ENCODE peak calls at places on chromosomes 13 and 19, in four cellular contexts. K, X, P and R are unnamed samples.

GRCh38 chr19:46373573-46374359 is 26.9 kb downstream of the PPP5C start:
- DNase-seq in K (no peak), P (peak), X (no peak), R (no peak)

GRCh38 chr19:49148784-49149651 is 6.2 kb downstream of the HRC start:
- DNase-seq in P (peak), K (peak), X (peak), R (peak)

GRCh38 chr13:47628666-47629065 is 372.4 kb downstream of the SUCLA2 start:
- DNase-seq in K (no peak), X (no peak), P (no peak), R (no peak)

GRCh38 chr19:35545855-35546381 is 492 bp downstream of the TMEM147 start:
- DNase-seq in K (peak), P (peak), X (peak), R (no peak)

GRCh38 chr19:2949939-2950285 is 5.1 kb upstream of the ZNF77 start:
- DNase-seq in K (no peak), P (peak), X (no peak), R (no peak)

GRCh38 chr19:19538077-19538764 is at the start of gene CILP2:
- DNase-seq in K (peak), P (peak), X (peak), R (peak)

GRCh38 chr13:103537616-103538015 is 471.4 kb upstream of the SLC10A2 start:
- DNase-seq in K (no peak), P (no peak), X (no peak), R (no peak)

GRCh38 chr13:33578786-33579185 is 239.2 kb upstream of the RFC3 start:
- DNase-seq in P (no peak), K (no peak), X (no peak), R (no peak)

GRCh38 chr19:46841458-46842083 is 9.1 kb downstream of the AP2S1 start:
- DNase-seq in P (peak), K (no peak), X (peak), R (no peak)

GRCh38 chr13:51125495-51126226 is 14.6 kb upstream of the C13orf42 start:
- DNase-seq in P (peak), K (peak), X (peak), R (no peak)

GRCh38 chr13:40115456-40115855 is 460.0 kb downstream of the COG6 start:
- DNase-seq in X (no peak), P (no peak), K (no peak), R (no peak)

DNA sequence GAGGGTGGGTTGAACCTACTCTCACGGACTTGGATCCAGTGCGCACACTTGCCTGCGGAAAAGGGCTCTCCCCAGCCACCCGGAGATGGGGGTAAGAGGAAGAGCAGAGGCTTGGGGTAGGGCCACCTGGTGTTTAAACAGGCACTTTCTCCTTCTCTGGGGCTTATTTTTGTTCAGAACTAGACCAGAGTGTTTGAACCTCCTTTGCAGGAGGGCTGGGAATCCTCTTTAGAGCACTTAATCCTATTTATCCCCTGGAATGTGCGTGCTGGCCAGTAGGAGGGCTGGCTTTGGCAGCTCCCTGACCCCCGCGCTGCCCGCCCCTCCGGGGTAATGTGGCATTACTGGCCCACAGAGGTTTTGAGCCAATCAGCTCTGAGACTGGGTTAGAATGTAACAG is 2.0 kb downstream of the RGS9BP start:
- DNase-seq in K (no peak), P (peak), X (no peak), R (peak)
- TF ChIP-seq CTCF in K (no peak), P (no peak), X (no peak), R (no peak)

DNA sequence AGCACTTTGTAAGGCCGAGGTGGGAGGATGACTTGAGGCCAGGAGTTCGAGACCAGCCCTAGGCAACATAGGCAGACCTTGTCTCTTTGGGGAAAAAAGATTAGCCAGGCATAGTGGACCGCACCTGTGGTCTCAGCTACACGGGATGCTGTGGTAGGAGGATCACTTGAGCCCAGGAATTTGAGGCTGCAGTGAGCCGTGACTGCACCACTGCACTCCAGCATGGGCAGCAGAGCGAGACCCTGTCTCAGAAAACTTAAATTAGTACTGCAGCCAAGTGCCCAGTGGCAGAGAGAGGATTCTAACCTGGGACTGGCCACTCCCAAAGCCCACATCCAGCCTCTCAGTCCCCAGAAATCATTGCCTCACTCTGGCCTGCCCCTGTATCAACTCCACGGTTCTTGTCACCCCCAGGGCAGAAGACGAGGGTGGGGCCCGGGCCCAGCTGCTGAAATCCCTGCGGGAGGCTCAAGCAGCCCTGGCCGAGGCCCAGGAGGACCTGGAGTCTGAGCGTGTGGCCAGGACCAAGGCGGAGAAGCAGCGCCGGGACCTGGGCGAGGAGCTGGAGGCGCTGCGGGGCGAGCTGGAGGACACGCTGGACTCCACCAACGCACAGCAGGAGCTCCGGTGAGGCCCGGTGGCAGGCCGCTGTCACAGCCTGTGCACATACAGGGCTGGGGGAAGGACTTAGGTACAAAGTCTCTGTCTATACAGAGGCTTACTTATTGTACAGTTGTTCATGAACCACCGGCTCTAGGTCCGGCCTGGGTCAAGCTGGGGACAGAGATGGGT is 53.4 kb downstream of the KCNC3 start:
- DNase-seq in P (no peak), K (no peak), X (no peak), R (no peak)
- TF ChIP-seq CTCF in P (no peak), K (no peak), X (no peak), R (no peak)

GRCh38 chr19:4624733-4625362 is 14.5 kb upstream of the TNFAIP8L1 start:
- DNase-seq in X (no peak), P (no peak), K (no peak), R (no peak)

GRCh38 chr19:4624301-4624700 is 15.0 kb upstream of the TNFAIP8L1 start:
- DNase-seq in K (no peak), X (no peak), P (no peak), R (no peak)

GRCh38 chr19:4619668-4620294 is 19.5 kb upstream of the TNFAIP8L1 start:
- DNase-seq in K (no peak), P (no peak), X (no peak), R (no peak)

GRCh38 chr19:4620675-4621074 is 18.6 kb upstream of the TNFAIP8L1 start:
- DNase-seq in K (no peak), X (no peak), P (no peak), R (no peak)

DNA sequence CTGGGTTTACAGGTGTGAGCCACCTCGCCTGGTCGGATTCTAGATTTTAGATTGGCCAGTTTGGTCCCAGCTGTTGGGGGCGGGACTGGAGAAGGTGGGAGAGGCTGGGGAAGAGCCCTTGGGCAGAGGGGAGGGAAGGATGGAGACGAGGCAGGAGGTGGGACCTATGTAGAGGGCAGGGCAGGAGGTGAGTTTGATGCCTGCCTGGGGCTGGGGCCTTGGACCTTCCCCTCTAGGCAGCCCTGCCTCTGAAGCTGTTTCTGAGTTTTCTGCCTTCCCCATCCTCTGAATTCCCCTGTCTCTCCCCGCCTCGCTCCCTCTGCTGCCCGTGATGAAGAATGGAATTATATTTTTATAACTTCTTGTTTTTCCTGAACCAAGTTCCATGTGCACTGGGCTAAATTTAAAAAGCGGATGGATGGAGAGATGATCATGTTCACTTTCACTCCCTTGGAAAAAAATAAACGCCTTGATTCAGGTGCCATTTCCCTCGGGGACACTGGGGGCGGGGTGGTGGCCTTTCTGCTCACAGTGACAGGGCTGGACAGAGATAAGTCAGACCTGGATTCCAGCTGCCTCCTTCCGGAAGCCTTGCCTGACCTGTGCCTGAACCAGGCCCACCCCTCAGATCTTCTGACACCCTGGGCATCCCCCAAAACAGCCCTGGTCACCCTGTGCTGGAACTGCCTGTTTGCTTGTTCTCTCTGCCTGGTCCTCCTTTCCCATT is 16.5 kb upstream of the TNFAIP8L1 start:
- DNase-seq in P (no peak), K (no peak), X (no peak), R (no peak)
- TF ChIP-seq CTCF in P (no peak), K (no peak), X (no peak), R (no peak)

GRCh38 chr19:17035842-17036424 is 9.3 kb upstream of the CPAMD8 start:
- DNase-seq in K (no peak), P (no peak), X (no peak), R (no peak)
- TF ChIP-seq CTCF in K (no peak), P (no peak), X (no peak), R (no peak)

GRCh38 chr13:104953588-104953987 is 1581.9 kb downstream of the EFNB2 start:
- DNase-seq in X (no peak), K (no peak), P (no peak), R (no peak)

GRCh38 chr13:104949840-104950805 is 1585.3 kb downstream of the EFNB2 start:
- DNase-seq in K (no peak), P (no peak), X (no peak), R (no peak)

DNA sequence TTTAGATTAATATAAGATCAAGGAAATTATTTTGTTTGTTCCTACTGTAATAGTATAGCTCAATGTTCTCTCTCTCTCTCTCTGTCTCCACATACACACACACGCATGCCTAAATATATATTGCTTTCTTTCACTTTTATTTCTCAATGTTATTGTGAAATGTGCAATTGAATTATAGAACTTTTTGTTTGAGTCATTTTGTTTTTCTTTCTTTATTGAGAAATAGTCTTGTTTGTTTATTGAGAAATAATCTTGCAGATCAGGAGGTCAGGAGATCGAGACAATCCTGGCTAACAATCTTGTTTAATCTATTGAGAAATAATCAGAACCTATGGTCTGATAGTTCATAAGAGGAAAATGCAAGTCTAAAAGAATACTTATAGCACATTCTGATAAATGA is 1581.3 kb downstream of the EFNB2 start:
- DNase-seq in K (no peak), P (no peak), X (no peak), R (no peak)
- TF ChIP-seq CTCF in K (no peak), P (no peak), X (no peak), R (no peak)

DNA sequence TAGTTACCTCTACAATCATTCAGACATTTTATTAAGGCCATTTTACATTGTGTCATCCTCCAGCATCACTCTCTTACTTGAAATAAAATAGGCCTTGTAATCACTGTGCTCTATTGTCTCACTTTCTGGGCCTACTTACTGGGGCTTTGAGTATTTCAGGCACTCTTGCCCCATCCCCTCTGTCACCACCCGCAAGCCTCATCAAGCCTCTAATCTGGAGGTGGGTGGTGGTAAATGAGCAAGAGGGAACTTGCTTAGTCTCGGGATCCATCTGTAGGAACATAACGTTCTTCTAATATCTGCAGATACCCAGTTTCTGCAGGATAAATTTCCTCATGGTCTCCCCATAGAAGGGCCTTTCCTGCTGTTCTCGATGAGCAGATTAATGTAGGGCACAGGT is 19.4 kb upstream of the GPR18 start:
- DNase-seq in X (no peak), P (no peak), K (no peak), R (no peak)
- TF ChIP-seq CTCF in X (no peak), P (no peak), K (no peak), R (no peak)

GRCh38 chr19:1861599-1862031 is 1.8 kb downstream of the KLF16 start:
- DNase-seq in P (no peak), K (no peak), X (peak), R (no peak)

GRCh38 chr19:1860133-1860775 is 3.1 kb downstream of the KLF16 start:
- DNase-seq in K (peak), P (no peak), X (peak), R (no peak)

GRCh38 chr19:1862068-1862423 is 1.3 kb downstream of the KLF16 start:
- DNase-seq in P (no peak), K (no peak), X (no peak), R (no peak)

GRCh38 chr19:1862424-1863307 is 713 bp downstream of the KLF16 start:
- DNase-seq in X (peak), P (no peak), K (peak), R (no peak)

GRCh38 chr19:1860821-1861598 is 2.4 kb downstream of the KLF16 start:
- DNase-seq in K (no peak), X (peak), P (no peak), R (no peak)
- TF ChIP-seq CTCF in K (no peak), X (no peak), P (no peak), R (no peak)

GRCh38 chr13:54733639-54734038 is 1705.0 kb downstream of the OLFM4 start:
- DNase-seq in K (no peak), X (no peak), P (no peak), R (no peak)
- TF ChIP-seq CTCF in K (no peak), X (no peak), P (no peak), R (no peak)

DNA sequence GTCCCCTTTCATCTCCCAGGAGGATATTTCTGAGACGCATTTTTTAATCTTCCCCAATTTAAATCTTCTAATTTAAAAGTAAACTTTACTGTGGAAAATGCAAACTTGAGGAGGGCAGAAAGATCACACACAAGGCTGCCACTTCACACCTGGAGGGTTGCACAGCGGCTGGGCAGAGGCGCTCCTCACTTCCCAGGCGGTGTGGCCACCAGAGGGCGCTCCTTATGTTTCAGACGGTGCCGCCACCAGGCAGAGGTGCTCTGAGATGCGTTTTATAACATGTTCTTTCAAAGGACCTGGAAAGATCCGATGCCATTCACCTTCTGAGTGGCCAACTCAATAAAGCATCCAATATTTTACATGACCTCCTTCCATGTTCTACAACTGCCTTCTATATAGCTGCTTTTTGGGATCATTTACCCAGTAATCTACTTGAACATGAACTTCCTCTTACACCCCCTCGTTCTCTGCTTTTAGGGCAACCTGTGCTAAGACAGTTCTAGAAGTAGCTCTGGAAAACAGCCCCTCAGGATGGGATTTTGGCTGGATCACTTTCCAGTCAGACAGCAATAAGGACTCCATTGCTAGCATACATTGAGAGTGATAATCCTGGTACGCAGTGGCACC is 14.8 kb upstream of the MTUS2 start:
- DNase-seq in X (no peak), P (no peak), K (no peak), R (no peak)
- TF ChIP-seq CTCF in X (no peak), P (no peak), K (peak), R (peak)